ENCODE peak calls at places on chromosomes 12 and 14, in five cellular contexts. One of them, this sample, is unnamed.

GRCh38 chr12:64205542-64205941 is 16.6 kb downstream of the KICS2 start:
- DNase-seq in HT-29: no peak
- DNase-seq in epithelial cell of esophagus: no peak
- DNase-seq in aorta: no peak
- DNase-seq in iPS-NIHi11: no peak
- DNase-seq in this sample: no peak

GRCh38 chr12:6708968-6709394 is 8.4 kb upstream of the PIANP start:
- DNase-seq in HT-29: no peak
- DNase-seq in epithelial cell of esophagus: no peak
- DNase-seq in aorta: no peak
- DNase-seq in iPS-NIHi11: no peak
- DNase-seq in this sample: no peak

GRCh38 chr14:104191409-104191997 is 53.1 kb downstream of the KIF26A start:
- DNase-seq in HT-29: no peak
- DNase-seq in epithelial cell of esophagus: no peak
- DNase-seq in aorta: no peak
- DNase-seq in iPS-NIHi11: no peak
- DNase-seq in this sample: no peak

GRCh38 chr12:55861871-55862270 is 19.1 kb upstream of the MMP19 start:
- DNase-seq in HT-29: no peak
- DNase-seq in epithelial cell of esophagus: no peak
- DNase-seq in aorta: no peak
- DNase-seq in iPS-NIHi11: no peak
- DNase-seq in this sample: no peak

GRCh38 chr14:42541535-42542001 is 934.9 kb downstream of the LRFN5 start:
- DNase-seq in HT-29: no peak
- DNase-seq in epithelial cell of esophagus: no peak
- DNase-seq in aorta: no peak
- DNase-seq in iPS-NIHi11: no peak
- DNase-seq in this sample: no peak

GRCh38 chr14:24389266-24389855 is 9.4 kb upstream of the NYNRIN start:
- DNase-seq in HT-29: no peak
- DNase-seq in epithelial cell of esophagus: peak
- DNase-seq in aorta: peak
- DNase-seq in iPS-NIHi11: no peak
- DNase-seq in this sample: no peak

GRCh38 chr12:49784756-49785409 is 43.3 kb downstream of the NCKAP5L start:
- DNase-seq in HT-29: no peak
- DNase-seq in epithelial cell of esophagus: peak
- DNase-seq in aorta: no peak
- DNase-seq in iPS-NIHi11: no peak
- DNase-seq in this sample: no peak

GRCh38 chr12:125533434-125534029 is 468.3 kb downstream of the AACS start:
- DNase-seq in HT-29: peak
- DNase-seq in epithelial cell of esophagus: peak
- DNase-seq in aorta: no peak
- DNase-seq in iPS-NIHi11: peak
- DNase-seq in this sample: peak

GRCh38 chr14:100528962-100529560 is 58.2 kb downstream of the BEGAIN start:
- DNase-seq in HT-29: no peak
- DNase-seq in epithelial cell of esophagus: no peak
- DNase-seq in aorta: no peak
- DNase-seq in iPS-NIHi11: peak
- DNase-seq in this sample: peak

GRCh38 chr12:30025317-30025716 is 241.6 kb upstream of the TMTC1 start:
- DNase-seq in HT-29: no peak
- DNase-seq in epithelial cell of esophagus: no peak
- DNase-seq in aorta: no peak
- DNase-seq in iPS-NIHi11: no peak
- DNase-seq in this sample: no peak

GRCh38 chr12:84455598-84455997 is 457.0 kb downstream of the SLC6A15 start:
- DNase-seq in HT-29: no peak
- DNase-seq in epithelial cell of esophagus: no peak
- DNase-seq in aorta: no peak
- DNase-seq in iPS-NIHi11: no peak
- DNase-seq in this sample: no peak

GRCh38 chr12:6229823-6230222 is 29.6 kb downstream of the CD9 start:
- DNase-seq in HT-29: peak
- DNase-seq in epithelial cell of esophagus: peak
- DNase-seq in aorta: peak
- DNase-seq in iPS-NIHi11: no peak
- DNase-seq in this sample: no peak

GRCh38 chr12:57522887-57523705 is 472 bp downstream of the MBD6 start:
- DNase-seq in HT-29: peak
- DNase-seq in epithelial cell of esophagus: peak
- DNase-seq in aorta: peak
- DNase-seq in iPS-NIHi11: peak
- DNase-seq in this sample: no peak

GRCh38 chr12:29741342-29742241 is 42.1 kb downstream of the TMTC1 start:
- DNase-seq in HT-29: no peak
- DNase-seq in epithelial cell of esophagus: peak
- DNase-seq in aorta: no peak
- DNase-seq in iPS-NIHi11: no peak
- DNase-seq in this sample: no peak

GRCh38 chr12:51362747-51363342 is 16.4 kb upstream of the CELA1 start:
- DNase-seq in HT-29: no peak
- DNase-seq in epithelial cell of esophagus: no peak
- DNase-seq in aorta: no peak
- DNase-seq in iPS-NIHi11: no peak
- DNase-seq in this sample: no peak

GRCh38 chr14:57746563-57746962 is 119.3 kb downstream of the SLC35F4 start:
- DNase-seq in HT-29: no peak
- DNase-seq in epithelial cell of esophagus: no peak
- DNase-seq in aorta: no peak
- DNase-seq in iPS-NIHi11: no peak
- DNase-seq in this sample: no peak

GRCh38 chr14:80491131-80491530 is 279.8 kb upstream of the DIO2 start:
- DNase-seq in HT-29: peak
- DNase-seq in epithelial cell of esophagus: no peak
- DNase-seq in aorta: peak
- DNase-seq in iPS-NIHi11: peak
- DNase-seq in this sample: peak

GRCh38 chr12:2752676-2753371 is 41.9 kb upstream of the FKBP4 start:
- DNase-seq in HT-29: peak
- DNase-seq in epithelial cell of esophagus: peak
- DNase-seq in aorta: peak
- DNase-seq in iPS-NIHi11: peak
- DNase-seq in this sample: peak

GRCh38 chr12:91274886-91275285 is 92.3 kb upstream of the DCN start:
- DNase-seq in HT-29: no peak
- DNase-seq in epithelial cell of esophagus: no peak
- DNase-seq in aorta: no peak
- DNase-seq in iPS-NIHi11: no peak
- DNase-seq in this sample: no peak

GRCh38 chr14:78530078-78530477 is 359.9 kb downstream of the NRXN3 start:
- DNase-seq in HT-29: peak
- DNase-seq in epithelial cell of esophagus: peak
- DNase-seq in aorta: no peak
- DNase-seq in iPS-NIHi11: peak
- DNase-seq in this sample: peak

GRCh38 chr12:6224550-6224949 is 24.4 kb downstream of the CD9 start:
- DNase-seq in HT-29: no peak
- DNase-seq in epithelial cell of esophagus: peak
- DNase-seq in aorta: peak
- DNase-seq in iPS-NIHi11: no peak
- DNase-seq in this sample: no peak

GRCh38 chr12:107891967-107892366 is 117.5 kb downstream of the ASCL4 start:
- DNase-seq in HT-29: no peak
- DNase-seq in epithelial cell of esophagus: peak
- DNase-seq in aorta: no peak
- DNase-seq in iPS-NIHi11: peak
- DNase-seq in this sample: peak

GRCh38 chr12:79689041-79689476 is 1.7 kb downstream of the PAWR start:
- DNase-seq in HT-29: peak
- DNase-seq in epithelial cell of esophagus: no peak
- DNase-seq in aorta: no peak
- DNase-seq in iPS-NIHi11: no peak
- DNase-seq in this sample: no peak

GRCh38 chr12:63991036-63991547 is 146.6 kb downstream of the SRGAP1 start:
- DNase-seq in HT-29: no peak
- DNase-seq in epithelial cell of esophagus: no peak
- DNase-seq in aorta: no peak
- DNase-seq in iPS-NIHi11: no peak
- DNase-seq in this sample: no peak

GRCh38 chr14:90499908-90500664 is 103.3 kb downstream of the CALM1 start:
- DNase-seq in HT-29: no peak
- DNase-seq in epithelial cell of esophagus: no peak
- DNase-seq in aorta: no peak
- DNase-seq in iPS-NIHi11: peak
- DNase-seq in this sample: no peak

GRCh38 chr12:1544991-1545700 is 49.2 kb downstream of the FBXL14 start:
- DNase-seq in HT-29: peak
- DNase-seq in epithelial cell of esophagus: no peak
- DNase-seq in aorta: peak
- DNase-seq in iPS-NIHi11: no peak
- DNase-seq in this sample: no peak

This sample was measured in H9.